ENCODE peak calls at places on chromosomes 11 and 22, in six cellular contexts. K is germinal center; X is Peyer's patch; B is stimulated activated naive CD8-positive, alpha-beta T cell treated with anti-CD3 and anti-CD28 coated beads, Interleukin-15, amount 100 ng/mL, for 72 hours; P is astrocyte of the cerebellum; L is neural progenitor cell. O is an unnamed sample.

GRCh38 chr11:119179983-119180382 is 5.3 kb upstream of the NHERF4 start:
- DNase-seq in L (no peak), B (no peak), P (no peak), K (no peak), X (no peak), O (no peak)

GRCh38 chr11:13262096-13262495 is 15.5 kb upstream of the BMAL1 start:
- DNase-seq in K (no peak), X (no peak), L (no peak), B (no peak), P (no peak), O (no peak)

GRCh38 chr22:48153726-48154125 is 1391.3 kb downstream of the TBC1D22A start:
- DNase-seq in X (no peak), P (no peak), B (no peak), K (no peak), L (no peak), O (no peak)

GRCh38 chr22:30224161-30224857 is 22.2 kb downstream of the LIF start:
- DNase-seq in L (no peak), P (no peak), B (no peak), K (no peak), X (no peak), O (peak; percentile 20)

GRCh38 chr11:74272276-74272675 is 39.2 kb downstream of the P4HA3 start:
- DNase-seq in L (no peak), K (no peak), B (no peak), P (no peak), X (no peak), O (no peak)

GRCh38 chr22:49768511-49768910 is 59.2 kb downstream of the BRD1 start:
- DNase-seq in L (no peak), X (no peak), K (no peak), B (no peak), P (no peak), O (no peak)

GRCh38 chr22:23187201-23187600 is 6.9 kb downstream of the BCR start:
- DNase-seq in L (no peak), P (no peak), K (no peak), X (no peak), B (no peak), O (no peak)

GRCh38 chr22:31973739-31974138 is 29.4 kb downstream of the YWHAH start:
- DNase-seq in X (no peak), K (no peak), P (no peak), B (no peak), L (no peak), O (no peak)

GRCh38 chr11:44327730-44328691 is 18.1 kb upstream of the ALX4 start:
- DNase-seq in L (no peak), X (no peak), P (no peak), K (no peak), B (no peak), O (no peak)

O was measured in stimulated activated naive B cell treated with anti-CD40 and anti-IgM and Interleukin-4, amounts not matched to agents 10 μg/mL and 1 μg/mL and 100 μg/mL, for 72 hours.